ENCODE peak calls at places on chromosome 15, in four cellular contexts. J, S, V and Y are unnamed samples.

GRCh38 chr15:51312754-51313390 is 25.5 kb downstream of the CYP19A1 start:
- DNase-seq in V (peak), J (peak), S (no peak), Y (peak)

GRCh38 chr15:70852501-70853269 is 1.3 kb downstream of the LARP6 start:
- DNase-seq in J (peak), S (no peak), V (peak), Y (peak)

GRCh38 chr15:51288143-51289065 is 50.0 kb downstream of the CYP19A1 start:
- DNase-seq in J (peak), V (no peak), S (no peak), Y (peak)

GRCh38 chr15:75051161-75051560 is 27.8 kb downstream of the PPCDC start:
- DNase-seq in J (no peak), V (no peak), S (no peak), Y (peak)

GRCh38 chr15:37095993-37096877 is 4.1 kb downstream of the MEIS2 start:
- DNase-seq in S (no peak), V (no peak), J (peak), Y (no peak)

GRCh38 chr15:76844096-76844495 is 61.0 kb downstream of the SCAPER start:
- DNase-seq in J (peak), V (peak), S (no peak), Y (no peak)

GRCh38 chr15:37016287-37016686 is 84.1 kb downstream of the MEIS2 start:
- DNase-seq in V (peak), S (peak), J (peak), Y (peak)

GRCh38 chr15:92617197-92618037 is 38.2 kb downstream of the FAM174B start:
- DNase-seq in S (no peak), V (peak), J (peak), Y (peak)

GRCh38 chr15:80895965-80896364 is 93.7 kb downstream of the MESD start:
- DNase-seq in J (no peak), V (no peak), S (no peak), Y (no peak)

GRCh38 chr15:65329298-65329990 is 25.0 kb downstream of the RNU5B-1 start:
- DNase-seq in J (no peak), V (no peak), S (no peak), Y (no peak)

GRCh38 chr15:78438595-78439285 is 724 bp downstream of the IREB2 start:
- DNase-seq in J (peak), V (no peak), S (peak), Y (peak)

GRCh38 chr15:62533687-62534086 is 368.6 kb upstream of the C2CD4B start:
- DNase-seq in J (no peak), S (no peak), V (no peak), Y (no peak)

GRCh38 chr15:62532367-62532766 is 367.3 kb upstream of the C2CD4B start:
- DNase-seq in S (no peak), V (no peak), J (no peak), Y (no peak)

GRCh38 chr15:62527387-62527786 is 362.3 kb upstream of the C2CD4B start:
- DNase-seq in V (no peak), S (no peak), J (no peak), Y (no peak)

GRCh38 chr15:62524848-62525247 is 359.8 kb upstream of the C2CD4B start:
- DNase-seq in J (peak), V (peak), S (no peak), Y (no peak)

DNA sequence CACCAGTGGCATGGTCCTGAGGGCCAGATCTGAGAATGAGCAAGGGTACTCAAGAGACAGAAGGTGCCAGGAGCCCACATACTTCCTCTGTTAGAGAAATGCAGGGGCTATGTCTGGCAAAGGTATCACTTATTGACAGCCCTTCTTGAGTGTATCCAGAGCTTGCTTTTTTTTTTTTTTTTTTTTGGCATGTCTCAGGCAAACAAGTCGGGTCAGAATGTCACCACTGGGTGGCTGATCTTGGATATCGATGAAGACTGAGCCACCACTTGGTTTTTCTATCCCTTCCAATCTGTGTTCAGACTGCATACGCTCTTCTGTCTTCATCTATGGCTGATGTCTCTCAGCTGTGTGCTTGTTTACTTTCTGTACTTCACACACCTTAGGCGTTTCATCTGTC is 363.4 kb upstream of the C2CD4B start:
- DNase-seq in J (no peak), S (no peak), V (no peak), Y (no peak)
- H2AFZ ChIP-seq in J (no peak), S (no peak), V (no peak), Y (no peak)

GRCh38 chr15:39281094-39281493 is 299.8 kb upstream of the THBS1 start:
- DNase-seq in V (peak), S (no peak), J (peak), Y (peak)
- H2AFZ ChIP-seq in V (no peak), S (no peak), J (no peak), Y (no peak)

GRCh38 chr15:67096536-67097294 is 31.3 kb downstream of the SMAD3 start:
- DNase-seq in V (peak), S (peak), J (peak), Y (no peak)
- H2AFZ ChIP-seq in V (no peak), S (no peak), J (no peak), Y (no peak)

DNA sequence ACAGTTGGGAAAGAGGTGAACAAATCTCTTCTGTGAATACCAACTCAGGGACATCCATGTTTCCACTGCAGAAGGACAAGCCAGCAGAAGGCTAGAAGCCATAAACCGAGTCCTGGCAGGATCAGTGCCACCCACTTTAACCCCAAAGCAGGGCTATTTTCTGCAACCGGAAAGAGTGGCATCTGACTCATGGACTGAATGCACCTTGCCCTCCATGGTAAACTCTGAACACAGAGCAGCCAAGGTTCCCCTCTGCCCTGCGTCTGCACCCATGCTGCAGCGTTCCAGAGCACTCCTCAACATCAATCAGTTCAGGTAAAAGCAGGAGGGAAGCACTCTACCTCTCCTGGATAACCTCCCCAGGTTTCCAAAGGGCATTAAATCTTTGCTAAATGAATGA is 823 bp upstream of the NGRN start:
- DNase-seq in S (peak), V (no peak), J (peak), Y (no peak)
- H2AFZ ChIP-seq in S (no peak), V (peak), J (peak), Y (peak)

GRCh38 chr15:58178668-58179067 is 40.5 kb downstream of the AQP9 start:
- DNase-seq in J (no peak), S (no peak), V (no peak), Y (no peak)
- H2AFZ ChIP-seq in J (no peak), S (no peak), V (no peak), Y (no peak)

GRCh38 chr15:62122249-62122648 is 42.8 kb downstream of the C2CD4B start:
- DNase-seq in S (no peak), J (no peak), V (no peak), Y (no peak)

GRCh38 chr15:62119224-62119925 is 45.7 kb downstream of the C2CD4B start:
- DNase-seq in J (peak), S (no peak), V (peak), Y (peak)

GRCh38 chr15:62119926-62120273 is 45.2 kb downstream of the C2CD4B start:
- DNase-seq in J (no peak), V (no peak), S (no peak), Y (no peak)

GRCh38 chr15:62120776-62121175 is 44.3 kb downstream of the C2CD4B start:
- DNase-seq in V (no peak), S (no peak), J (no peak), Y (no peak)

GRCh38 chr15:62121273-62122015 is 43.6 kb downstream of the C2CD4B start:
- DNase-seq in V (no peak), S (no peak), J (no peak), Y (no peak)
- H2AFZ ChIP-seq in V (no peak), S (no peak), J (no peak), Y (no peak)

DNA sequence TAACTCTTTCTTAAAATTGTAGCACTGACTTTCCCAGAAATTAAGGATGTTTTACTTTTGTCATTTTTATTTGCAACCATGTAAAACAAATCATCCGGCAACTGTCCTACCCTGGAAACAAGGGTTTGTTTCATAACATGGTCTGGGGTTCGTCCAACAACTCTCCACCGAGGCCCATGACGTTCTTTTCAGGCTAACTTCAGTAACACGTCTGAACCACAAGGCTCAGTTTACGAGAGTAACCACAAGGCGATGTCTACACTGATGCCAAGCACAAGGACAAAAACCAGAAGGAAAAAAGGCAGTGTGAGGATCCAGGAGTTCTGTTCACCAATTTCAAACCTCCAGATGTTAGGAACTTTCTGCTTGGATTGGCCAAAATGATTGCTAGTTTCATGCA is 546.1 kb downstream of the NTRK3 start:
- DNase-seq in S (no peak), V (peak), J (peak), Y (peak)
- H2AFZ ChIP-seq in S (no peak), V (no peak), J (no peak), Y (no peak)